ENCODE peak calls at places on chromosomes 3 and 15, in five cellular contexts. C is choroid plexus epithelial cell, I is ovary, J is prostate gland, O is fibroblast of pulmonary artery. H is an unnamed sample.

GRCh38 chr15:65377105-65377975 is 462 bp downstream of the IGDCC3 start:
- DNase-seq in C (peak; percentile 24), I (no peak), J (no peak), O (no peak), H (peak; percentile 25)

GRCh38 chr3:29335438-29335837 is 54.6 kb downstream of the RBMS3 start:
- DNase-seq in C (peak; percentile 99), I (peak; percentile 71), J (peak; percentile 87), O (peak; percentile 99), H (peak; percentile 99)

GRCh38 chr3:108959017-108959416 is 5.3 kb upstream of the GUCA1C start:
- DNase-seq in C (no peak), I (no peak), J (no peak), O (no peak), H (no peak)

GRCh38 chr3:193680220-193680619 is 87.2 kb downstream of the OPA1 start:
- DNase-seq in C (peak; percentile 42), I (no peak), J (no peak), O (no peak), H (no peak)

GRCh38 chr3:107130089-107130700 is 247.0 kb upstream of the CCDC54 start:
- DNase-seq in C (no peak), I (no peak), J (no peak), O (no peak), H (no peak)

GRCh38 chr3:34225828-34226227 is 427.4 kb downstream of the PDCD6IP start:
- DNase-seq in C (peak; percentile 56), I (no peak), J (no peak), O (no peak), H (no peak)

GRCh38 chr3:41581700-41582099 is 380.2 kb downstream of the ULK4 start:
- DNase-seq in C (no peak), I (no peak), J (no peak), O (no peak), H (no peak)

GRCh38 chr3:18703798-18704197 is 278.7 kb upstream of the SATB1 start:
- DNase-seq in C (no peak), I (no peak), J (no peak), O (no peak), H (no peak)

GRCh38 chr3:134449951-134450350 is 35.8 kb downstream of the ANAPC13 start:
- DNase-seq in C (no peak), I (no peak), J (no peak), O (no peak), H (no peak)

GRCh38 chr3:192904632-192905289 is 12.9 kb downstream of the MB21D2 start:
- DNase-seq in C (no peak), I (no peak), J (no peak), O (no peak), H (no peak)

GRCh38 chr3:13549513-13550256 is 760 bp downstream of the FBLN2 start:
- DNase-seq in C (no peak), I (no peak), J (no peak), O (no peak), H (no peak)

GRCh38 chr15:98144388-98144787 is 183.9 kb downstream of the ARRDC4 start:
- DNase-seq in C (no peak), I (no peak), J (no peak), O (no peak), H (no peak)

GRCh38 chr15:72197045-72197459 is 535 bp downstream of the GRAMD2A start:
- DNase-seq in C (no peak), I (no peak), J (no peak), O (no peak), H (peak; percentile 13)

GRCh38 chr3:122458992-122459391 is 43.1 kb upstream of the WDR5B start:
- DNase-seq in C (peak; percentile 81), I (no peak), J (no peak), O (peak; percentile 77), H (peak; percentile 78)

GRCh38 chr3:35404571-35404970 is 234.8 kb upstream of the ARPP21 start:
- DNase-seq in C (no peak), I (no peak), J (no peak), O (no peak), H (no peak)
- TF ChIP-seq CTCF in C (no peak), I (no peak), J (no peak), O (no peak), H (no peak)

GRCh38 chr3:175957427-175957826 is 1098.3 kb downstream of the NAALADL2 start:
- DNase-seq in C (no peak), I (no peak), J (no peak), O (no peak), H (no peak)

GRCh38 chr3:175951047-175951694 is 1092.0 kb downstream of the NAALADL2 start:
- DNase-seq in C (no peak), I (no peak), J (no peak), O (no peak), H (peak; percentile 18)

DNA sequence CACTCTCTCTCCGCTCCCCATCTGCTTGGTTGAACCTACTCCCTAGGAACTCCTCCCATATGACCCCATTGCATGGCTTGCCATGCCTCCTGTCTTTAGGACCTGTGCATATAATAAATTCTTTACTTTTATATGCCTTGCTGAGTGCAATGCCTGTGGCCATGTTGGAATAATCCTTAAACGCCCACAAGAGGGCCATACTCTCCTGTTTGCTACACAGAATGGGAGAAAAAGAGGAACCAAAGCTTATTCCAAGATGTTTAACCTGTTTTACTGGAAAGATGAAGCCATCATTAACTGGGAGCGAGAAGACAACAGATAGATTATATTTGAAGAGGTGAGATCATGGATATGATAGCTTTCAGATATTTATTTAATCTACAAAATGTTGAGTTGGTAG is 1097.8 kb downstream of the NAALADL2 start:
- DNase-seq in C (peak; percentile 35), I (no peak), J (no peak), O (peak; percentile 17), H (no peak)
- TF ChIP-seq CTCF in C (peak; percentile 50), I (no peak), J (no peak), O (peak; percentile 31), H (no peak)

GRCh38 chr15:77650285-77650684 is 17.6 kb upstream of the LINGO1 start:
- DNase-seq in C (peak; percentile 35), I (no peak), J (no peak), O (peak; percentile 12), H (peak; percentile 16)
- TF ChIP-seq CTCF in C (peak; percentile 47), I (no peak), J (no peak), O (peak; percentile 22), H (peak; percentile 32)

DNA sequence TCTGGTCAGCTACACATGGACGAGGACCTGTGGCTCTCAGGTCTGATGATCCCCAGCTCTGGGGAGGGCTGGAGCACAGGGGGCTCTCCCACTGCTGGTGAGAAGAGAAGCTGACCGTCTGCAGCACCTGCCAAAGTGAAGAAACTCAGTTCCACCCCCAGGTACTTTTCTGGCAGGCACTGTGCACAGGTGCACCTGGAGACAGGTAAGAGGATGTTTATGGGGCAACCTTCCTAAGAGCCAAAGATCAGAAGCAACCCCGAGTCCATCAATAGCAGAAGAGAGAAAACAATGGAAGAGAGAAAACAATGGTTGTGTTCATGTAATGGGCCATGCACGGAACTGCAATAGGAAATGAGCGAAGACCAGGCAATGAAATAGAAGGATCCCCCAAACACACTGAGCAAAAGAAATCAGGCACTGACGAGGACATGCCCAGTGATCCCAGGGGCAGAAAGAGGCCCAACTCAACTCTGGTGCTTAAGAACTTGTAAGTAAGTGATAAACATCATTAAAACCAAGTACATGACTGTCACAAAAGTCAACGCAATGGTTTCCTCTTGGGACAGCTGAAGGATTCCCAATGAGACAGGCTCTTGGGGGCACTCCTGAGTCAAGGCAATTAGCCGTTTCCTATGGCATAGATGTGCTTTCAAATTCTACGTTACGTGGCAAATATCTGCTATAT is 95.0 kb upstream of the ALDH1A3 start:
- DNase-seq in C (no peak), I (no peak), J (no peak), O (no peak), H (no peak)
- TF ChIP-seq CTCF in C (no peak), I (no peak), J (no peak), O (no peak), H (no peak)

GRCh38 chr15:96583671-96584070 is 253.2 kb downstream of the NR2F2 start:
- DNase-seq in C (no peak), I (no peak), J (no peak), O (peak; percentile 8), H (no peak)
- TF ChIP-seq CTCF in C (no peak), I (no peak), J (no peak), O (no peak), H (no peak)

H was measured in cardiac fibroblast.